ENCODE peak calls at places on chromosome 14, in four cellular contexts. R is CD8-positive, alpha-beta T cell; X is hypothalamus; U is left colon. K is an unnamed sample.

GRCh38 chr14:104704252-104704651 is 14.8 kb downstream of the INF2 start:
- DNase-seq in R (no peak), X (no peak), U (no peak), K (no peak)

GRCh38 chr14:83709116-83709515 is 1820.8 kb upstream of the FLRT2 start:
- DNase-seq in R (no peak), X (no peak), U (no peak), K (no peak)

GRCh38 chr14:68214431-68214830 is 394.9 kb downstream of the RAD51B start:
- DNase-seq in R (no peak), X (no peak), U (no peak), K (no peak)

GRCh38 chr14:95831041-95831440 is 45.6 kb upstream of the TUNAR start:
- DNase-seq in R (no peak), X (no peak), U (no peak), K (no peak)

GRCh38 chr14:77125275-77126073 is 16.1 kb downstream of the ZDHHC22 start:
- DNase-seq in R (no peak), X (no peak), U (no peak), K (peak)

GRCh38 chr14:61640834-61641170 is 54.5 kb upstream of the HIF1A start:
- DNase-seq in R (no peak), X (no peak), U (no peak), K (no peak)

GRCh38 chr14:71908141-71908540 is 24.1 kb upstream of the RGS6 start:
- DNase-seq in R (no peak), X (no peak), U (no peak), K (no peak)

GRCh38 chr14:35385042-35385839 is 19.3 kb downstream of the NFKBIA start:
- DNase-seq in R (no peak), X (peak), U (peak), K (peak)

GRCh38 chr14:67675219-67675582 is 769 bp upstream of the VTI1B start:
- DNase-seq in R (no peak), X (no peak), U (no peak), K (no peak)

GRCh38 chr14:97408937-97409860 is 612.0 kb downstream of the VRK1 start:
- DNase-seq in R (no peak), X (no peak), U (no peak), K (no peak)

GRCh38 chr14:94056579-94057308 is 24.3 kb downstream of the DDX24 start:
- DNase-seq in R (peak), X (no peak), U (no peak), K (no peak)

GRCh38 chr14:61458766-61459165 is 137.4 kb downstream of the PRKCH start:
- DNase-seq in R (peak), X (no peak), U (no peak), K (no peak)

GRCh38 chr14:61636792-61637191 is 58.5 kb upstream of the HIF1A start:
- DNase-seq in R (no peak), X (no peak), U (no peak), K (no peak)

GRCh38 chr14:103690332-103690731 is 24.9 kb downstream of the XRCC3 start:
- DNase-seq in R (no peak), X (no peak), U (no peak), K (no peak)

GRCh38 chr14:99122521-99123125 is 149.4 kb downstream of the BCL11B start:
- DNase-seq in R (peak), X (no peak), U (no peak), K (no peak)

GRCh38 chr14:22982013-22982476 is 306 bp downstream of the AJUBA start:
- DNase-seq in R (no peak), X (no peak), U (no peak), K (no peak)

GRCh38 chr14:77301103-77301502 is 19.6 kb downstream of the POMT2 start:
- DNase-seq in R (peak), X (peak), U (peak), K (peak)

GRCh38 chr14:60106341-60106740 is 14.6 kb downstream of the PCNX4 start:
- DNase-seq in R (no peak), X (no peak), U (no peak), K (no peak)

GRCh38 chr14:89429206-89430091 is 12.4 kb upstream of the FOXN3 start:
- DNase-seq in R (no peak), X (no peak), U (no peak), K (peak)

GRCh38 chr14:54503476-54503875 is 6.2 kb upstream of the CGRRF1 start:
- DNase-seq in R (no peak), X (no peak), U (no peak), K (no peak)

GRCh38 chr14:38113546-38113945 is 94.2 kb upstream of the SSTR1 start:
- DNase-seq in R (no peak), X (no peak), U (no peak), K (no peak)

GRCh38 chr14:100389497-100390104 is 66.5 kb downstream of the SLC25A47 start:
- DNase-seq in R (no peak), X (no peak), U (peak), K (peak)

GRCh38 chr14:47539065-47539464 is 136.3 kb downstream of the MDGA2 start:
- DNase-seq in R (no peak), X (no peak), U (no peak), K (no peak)

GRCh38 chr14:50882932-50883826 is 11.3 kb downstream of the ABHD12B start:
- DNase-seq in R (no peak), X (no peak), U (peak), K (no peak)

GRCh38 chr14:73460691-73461127 is 2.4 kb upstream of the NUMB start:
- DNase-seq in R (no peak), X (no peak), U (no peak), K (no peak)

GRCh38 chr14:104150201-104151027 is 12.0 kb downstream of the KIF26A start:
- DNase-seq in R (no peak), X (no peak), U (no peak), K (no peak)

GRCh38 chr14:94532462-94532861 is 23.2 kb upstream of the SERPINA12 start:
- DNase-seq in R (no peak), X (no peak), U (no peak), K (no peak)